ENCODE peak calls at places on chromosomes 1 and 21, in four cellular contexts. W, D, A and G are unnamed samples.

GRCh38 chr1:119276558-119276957 is 92.0 kb upstream of the HAO2 start:
- DNase-seq in W (no peak), D (no peak), A (no peak), G (no peak)

GRCh38 chr1:235068155-235069121 is 60.2 kb downstream of the TOMM20 start:
- DNase-seq in W (no peak), A (no peak), D (no peak), G (no peak)

GRCh38 chr1:183039985-183040447 is 16.8 kb downstream of the LAMC1 start:
- DNase-seq in W (no peak), D (no peak), A (no peak), G (no peak)

GRCh38 chr1:119906927-119907652 is 10.8 kb upstream of the ADAM30 start:
- DNase-seq in A (no peak), D (no peak), W (no peak), G (no peak)

GRCh38 chr1:43331688-43332087 is 5.9 kb upstream of the MPL start:
- DNase-seq in D (no peak), A (no peak), W (no peak), G (no peak)

GRCh38 chr1:155003766-155004351 is 1.3 kb downstream of the ZBTB7B start:
- DNase-seq in W (peak), D (no peak), A (peak), G (no peak)

GRCh38 chr1:55718758-55719671 is 503.9 kb upstream of the USP24 start:
- DNase-seq in D (no peak), A (peak), W (peak), G (no peak)

GRCh38 chr1:183635112-183635605 is 424 bp downstream of the ARPC5 start:
- DNase-seq in W (peak), D (peak), A (peak), G (no peak)

GRCh38 chr1:183505338-183506089 is 33.2 kb downstream of the SMG7 start:
- DNase-seq in W (no peak), A (no peak), D (no peak), G (no peak)

GRCh38 chr1:115729765-115730164 is 38.7 kb downstream of the CASQ2 start:
- DNase-seq in A (no peak), W (no peak), D (no peak), G (no peak)

GRCh38 chr21:45581322-45581712 is 39.1 kb upstream of the SLC19A1 start:
- DNase-seq in A (no peak), D (no peak), W (peak), G (no peak)

GRCh38 chr1:76302711-76303347 is 228.3 kb downstream of the ST6GALNAC3 start:
- DNase-seq in A (no peak), D (no peak), W (no peak), G (no peak)

GRCh38 chr1:98761238-98761637 is 99.7 kb downstream of the SNX7 start:
- DNase-seq in D (no peak), A (no peak), W (no peak), G (no peak)

GRCh38 chr1:4084446-4084845 is 184.4 kb upstream of the C1orf174 start:
- DNase-seq in A (no peak), W (no peak), D (no peak), G (no peak)

GRCh38 chr1:31581821-31582810 is 5.8 kb downstream of the TINAGL1 start:
- DNase-seq in A (no peak), D (no peak), W (peak), G (no peak)

GRCh38 chr1:7299329-7299799 is 471.7 kb upstream of the VAMP3 start:
- DNase-seq in A (peak), D (no peak), W (peak), G (peak)

GRCh38 chr1:87428351-87428750 is 99.7 kb downstream of the LMO4 start:
- DNase-seq in W (no peak), D (no peak), A (no peak), G (no peak)

GRCh38 chr1:97902067-97902466 is 18.8 kb downstream of the DPYD start:
- DNase-seq in A (no peak), D (no peak), W (no peak), G (no peak)

GRCh38 chr1:7550261-7550850 is 220.7 kb upstream of the VAMP3 start:
- DNase-seq in A (no peak), D (no peak), W (no peak), G (no peak)

GRCh38 chr1:203797948-203798347 is 2.5 kb downstream of the ZBED6 start:
- DNase-seq in W (no peak), A (no peak), D (no peak), G (no peak)

GRCh38 chr1:62530516-62531154 is 66.7 kb upstream of the ANGPTL3 start:
- DNase-seq in A (peak), D (no peak), W (peak), G (peak)

GRCh38 chr1:111596499-111596898 is 23.1 kb upstream of the RAP1A start:
- DNase-seq in D (peak), W (no peak), A (no peak), G (no peak)

GRCh38 chr1:23796466-23797271 is 3.9 kb downstream of the GALE start:
- DNase-seq in W (no peak), A (no peak), D (no peak), G (no peak)

GRCh38 chr1:200379431-200379755 is 30.4 kb downstream of the ZNF281 start:
- DNase-seq in D (no peak), A (no peak), W (no peak), G (no peak)

GRCh38 chr1:51744506-51745303 is 127.8 kb downstream of the OSBPL9 start:
- DNase-seq in A (no peak), D (no peak), W (no peak), G (no peak)

GRCh38 chr1:28249013-28249870 is 10.1 kb upstream of the SESN2 start:
- DNase-seq in A (peak), D (no peak), W (peak), G (no peak)

GRCh38 chr1:121458291-121459048 is 273.7 kb downstream of the SRGAP2C start:
- DNase-seq in W (no peak), D (no peak), A (no peak), G (no peak)

GRCh38 chr1:218164930-218165686 is 120.0 kb upstream of the RRP15 start:
- DNase-seq in D (no peak), W (no peak), A (peak), G (peak)

GRCh38 chr1:43885311-43885801 is 48.2 kb upstream of the ARTN start:
- DNase-seq in A (no peak), W (no peak), D (no peak), G (no peak)

GRCh38 chr1:184608990-184609389 is 145.7 kb downstream of the EDEM3 start:
- DNase-seq in A (no peak), W (no peak), D (no peak), G (no peak)

GRCh38 chr1:44086722-44087474 is 31.7 kb upstream of the KLF17 start:
- DNase-seq in A (no peak), D (no peak), W (no peak), G (no peak)

GRCh38 chr1:108816049-108816882 is 40.6 kb downstream of the AKNAD1 start:
- DNase-seq in D (no peak), W (peak), A (peak), G (peak)

GRCh38 chr21:42107881-42108553 is 36.9 kb downstream of the UMODL1 start:
- DNase-seq in D (peak), A (peak), W (peak), G (peak)

GRCh38 chr1:180252638-180253536 is 22.8 kb downstream of the LHX4 start:
- DNase-seq in W (peak), A (peak), D (peak), G (no peak)

GRCh38 chr1:169644298-169644697 is 14.4 kb upstream of the SELP start:
- DNase-seq in W (no peak), D (no peak), A (no peak), G (no peak)

GRCh38 chr1:14524816-14525215 is 73.7 kb upstream of the KAZN start:
- DNase-seq in W (no peak), D (no peak), A (no peak), G (no peak)
- H3K27ac ChIP-seq in W (no peak), D (no peak), A (no peak), G (no peak)

GRCh38 chr1:9151326-9151860 is 22.5 kb upstream of the GPR157 start:
- DNase-seq in W (no peak), A (peak), D (no peak), G (no peak)
- H3K27ac ChIP-seq in W (no peak), A (peak), D (no peak), G (no peak)

GRCh38 chr21:29382029-29382654 is 83.4 kb downstream of the BACH1 start:
- DNase-seq in D (no peak), A (no peak), W (no peak), G (no peak)
- H3K27ac ChIP-seq in D (no peak), A (no peak), W (no peak), G (no peak)

DNA sequence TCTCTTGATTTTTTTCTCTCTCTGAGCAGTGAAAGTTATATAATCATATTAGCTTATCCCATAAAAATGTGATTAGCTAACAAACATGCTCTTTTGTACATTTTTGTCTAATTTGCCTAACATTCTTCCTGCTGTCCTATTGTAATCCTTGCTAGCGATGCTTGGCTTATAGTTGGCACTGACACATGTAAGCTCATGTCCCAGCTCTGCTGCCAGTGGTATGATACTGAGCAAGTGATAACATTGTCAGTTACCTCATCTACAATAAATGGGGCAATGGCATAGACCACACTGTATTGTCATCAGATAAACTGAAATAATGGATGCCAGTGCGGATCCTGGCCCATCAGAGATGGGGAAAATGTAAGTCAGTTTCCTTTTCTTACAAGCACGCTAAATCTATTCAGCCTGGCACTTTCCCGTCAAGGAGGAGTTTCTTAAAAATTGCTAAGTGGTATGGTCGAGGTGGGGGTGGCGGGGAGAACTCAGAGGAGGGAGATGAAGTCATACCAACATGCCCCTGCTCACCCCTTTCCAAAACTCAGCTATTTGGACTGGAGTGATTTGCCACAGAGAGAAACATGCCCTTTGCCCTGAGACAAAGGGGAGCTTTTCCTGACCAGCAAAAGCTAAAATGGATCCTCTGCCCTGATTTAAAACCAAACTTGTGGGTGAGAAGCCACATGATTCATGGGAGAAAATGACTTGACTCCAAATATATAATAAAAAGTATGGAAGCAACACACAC is 1.3 kb downstream of the FYB2 start:
- DNase-seq in D (no peak), A (no peak), W (no peak), G (no peak)
- H3K27ac ChIP-seq in D (no peak), A (peak), W (no peak), G (no peak)

GRCh38 chr1:239892602-239893001 is 199.1 kb upstream of the FMN2 start:
- DNase-seq in W (no peak), A (no peak), D (no peak), G (no peak)
- H3K27ac ChIP-seq in W (no peak), A (no peak), D (no peak), G (no peak)

GRCh38 chr21:38486705-38487104 is 11.6 kb downstream of the ERG start:
- DNase-seq in A (no peak), D (no peak), W (no peak), G (no peak)

GRCh38 chr21:38489283-38489677 is 9.0 kb downstream of the ERG start:
- DNase-seq in D (no peak), W (no peak), A (no peak), G (no peak)

GRCh38 chr21:38489729-38490128 is 8.5 kb downstream of the ERG start:
- DNase-seq in A (no peak), D (no peak), W (no peak), G (no peak)

GRCh38 chr21:38488640-38489282 is 9.5 kb downstream of the ERG start:
- DNase-seq in W (no peak), A (no peak), D (no peak), G (no peak)

GRCh38 chr21:38487906-38488639 is 10.2 kb downstream of the ERG start:
- DNase-seq in D (no peak), W (no peak), A (no peak), G (no peak)
- H3K27ac ChIP-seq in D (no peak), W (no peak), A (peak), G (no peak)

DNA sequence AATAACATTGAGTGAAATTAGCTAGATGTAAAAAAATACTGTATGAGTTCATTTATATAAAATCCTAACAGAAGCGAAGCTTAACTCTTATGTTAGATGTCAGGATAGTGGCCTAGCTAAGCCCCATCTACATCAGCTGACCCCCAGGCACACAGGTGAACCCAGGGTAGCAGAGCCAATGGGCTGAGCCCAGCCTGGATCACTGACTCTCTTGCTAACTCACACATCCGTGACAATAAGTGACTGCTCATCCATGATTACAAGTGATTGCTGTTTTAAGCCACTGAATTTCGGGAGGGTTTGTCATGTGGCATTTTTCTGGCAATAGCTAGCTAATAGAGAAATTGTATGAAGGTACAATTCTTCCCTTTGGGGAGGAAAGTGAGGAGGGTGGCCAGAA is 55.2 kb upstream of the COG2 start:
- DNase-seq in W (no peak), A (no peak), D (no peak), G (no peak)
- H3K27ac ChIP-seq in W (no peak), A (no peak), D (no peak), G (no peak)